ENCODE peak calls at places on chromosome 19, in five cellular contexts. X is psoas muscle, Z is right lobe of liver, W is cardiac muscle cell, K is tibial artery. I is an unnamed sample.

GRCh38 chr19:43522929-43523328 is 4.1 kb downstream of the ETHE1 start:
- DNase-seq in X (no peak), Z (no peak), W (no peak), K (no peak), I (no peak)

GRCh38 chr19:44657211-44657921 is 13.7 kb downstream of the PVR start:
- DNase-seq in X (peak; percentile 81), Z (peak; percentile 61), W (peak; percentile 82), K (peak; percentile 70), I (peak; percentile 72)

GRCh38 chr19:10430505-10431253 is 10.3 kb downstream of the PDE4A start:
- DNase-seq in X (peak; percentile 81), Z (peak; percentile 66), W (peak; percentile 70), K (peak; percentile 83), I (no peak)

GRCh38 chr19:16516923-16517610 is 20.9 kb downstream of the C19orf44 start:
- DNase-seq in X (no peak), Z (no peak), W (no peak), K (no peak), I (no peak)

GRCh38 chr19:2199215-2199614 is 35.5 kb downstream of the DOT1L start:
- DNase-seq in X (no peak), Z (no peak), W (no peak), K (no peak), I (peak; percentile 26)

GRCh38 chr19:47564081-47564480 is 8.9 kb downstream of the ZNF541 start:
- DNase-seq in X (no peak), Z (no peak), W (no peak), K (no peak), I (no peak)

GRCh38 chr19:33950141-33950805 is 153.6 kb downstream of the KCTD15 start:
- DNase-seq in X (no peak), Z (no peak), W (peak; percentile 13), K (peak; percentile 23), I (no peak)

GRCh38 chr19:3024870-3025515 is 4.1 kb downstream of the TLE2 start:
- DNase-seq in X (no peak), Z (no peak), W (no peak), K (no peak), I (peak; percentile 74)

GRCh38 chr19:40798997-40799557 is at the start of gene EGLN2:
- DNase-seq in X (no peak), Z (no peak), W (no peak), K (no peak), I (no peak)

GRCh38 chr19:7904074-7905020 is 670 bp downstream of the MAP2K7 start:
- DNase-seq in X (peak; percentile 83), Z (peak; percentile 68), W (no peak), K (peak; percentile 81), I (no peak)

GRCh38 chr19:5680083-5680436 is 256 bp downstream of the MICOS13 start:
- DNase-seq in X (peak; percentile 81), Z (no peak), W (no peak), K (peak; percentile 80), I (no peak)

GRCh38 chr19:48878219-48879024 is 6.2 kb downstream of the PPP1R15A start:
- DNase-seq in X (no peak), Z (no peak), W (peak; percentile 97), K (peak; percentile 81), I (no peak)

GRCh38 chr19:3161453-3161852 is 17.1 kb upstream of the S1PR4 start:
- DNase-seq in X (no peak), Z (no peak), W (peak; percentile 33), K (no peak), I (no peak)

GRCh38 chr19:14147797-14148605 is 11.6 kb upstream of the ASF1B start:
- DNase-seq in X (peak; percentile 84), Z (peak; percentile 59), W (peak; percentile 80), K (peak; percentile 85), I (peak; percentile 77)

GRCh38 chr19:38653028-38653571 is 5.7 kb downstream of the ACTN4 start:
- DNase-seq in X (no peak), Z (peak; percentile 66), W (peak; percentile 60), K (peak; percentile 84), I (peak; percentile 63)

GRCh38 chr19:46860846-46861690 is at the start of gene ARHGAP35:
- DNase-seq in X (peak; percentile 56), Z (peak; percentile 63), W (no peak), K (no peak), I (no peak)

GRCh38 chr19:3224346-3225325 is at the start of gene CELF5:
- DNase-seq in X (no peak), Z (no peak), W (peak; percentile 43), K (no peak), I (peak; percentile 66)

GRCh38 chr19:28332351-28332750 is 880.6 kb downstream of the UQCRFS1 start:
- DNase-seq in X (no peak), Z (no peak), W (no peak), K (no peak), I (no peak)

DNA sequence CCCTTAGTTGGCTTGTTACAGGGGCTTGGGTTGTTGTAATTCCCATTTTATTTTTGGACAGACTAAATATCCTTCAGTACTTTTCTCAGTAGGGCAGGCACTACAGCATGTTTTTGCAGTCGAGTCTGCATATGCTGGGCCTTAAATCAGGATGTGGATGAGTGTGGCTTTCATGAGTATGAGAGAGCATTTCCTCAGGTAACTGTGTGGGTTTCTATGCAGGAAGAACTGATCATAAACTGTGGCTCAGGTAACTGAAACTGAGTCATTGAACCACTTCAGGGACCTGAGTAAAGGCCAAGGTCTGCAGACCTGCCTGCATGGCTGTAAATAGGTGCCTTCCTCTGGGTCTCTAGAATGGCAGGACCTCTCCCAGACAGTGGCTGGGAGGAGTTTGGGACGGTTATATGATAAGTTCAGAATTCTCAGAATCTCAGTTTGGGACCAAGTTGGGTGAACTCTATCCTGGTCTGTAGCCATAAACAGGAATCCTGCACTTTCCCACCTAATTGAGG is 112.1 kb downstream of the ZNF737 start:
- DNase-seq in X (no peak), Z (no peak), W (no peak), K (no peak), I (no peak)
- H3K9me3 ChIP-seq in X (no peaks in the 10 kb centered on the region), Z (no peaks in the 10 kb centered on the region), W (no peaks in the 10 kb centered on the region), K (no peaks in the 10 kb centered on the region), I (peaks cover 2% of the 10 kb centered on the region)

DNA sequence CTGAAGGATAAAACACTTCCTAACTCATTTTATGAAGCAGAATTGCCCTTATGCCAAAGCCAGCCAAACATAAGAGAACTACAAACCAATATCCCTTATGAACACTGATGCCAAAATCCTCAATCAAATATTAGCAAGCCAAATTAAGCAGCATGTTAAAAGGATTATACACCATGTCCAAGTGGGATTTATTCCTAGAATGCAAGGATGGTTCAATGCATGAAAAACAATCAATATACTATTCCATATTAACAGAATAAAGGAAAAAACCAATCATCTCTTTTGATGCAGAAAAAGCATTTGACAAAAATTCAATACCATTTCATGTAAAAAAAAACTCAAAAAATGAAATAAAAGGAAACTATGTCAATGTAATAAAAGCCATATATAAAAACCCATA is 10.9 kb downstream of the ZNF792 start:
- DNase-seq in X (no peak), Z (no peak), W (no peak), K (no peak), I (no peak)
- H3K9me3 ChIP-seq in X (peaks cover 68% of the 10 kb centered on the region), Z (peaks cover 34% of the 10 kb centered on the region), W (peaks cover 4% of the 10 kb centered on the region), K (peaks cover 5% of the 10 kb centered on the region), I (peaks cover 25% of the 10 kb centered on the region)

GRCh38 chr19:54355675-54356074 is 9.1 kb downstream of the LAIR1 start:
- DNase-seq in X (no peak), Z (no peak), W (no peak), K (peak; percentile 55), I (no peak)
- H3K9me3 ChIP-seq in X (no peaks in the 10 kb centered on the region), Z (no peaks in the 10 kb centered on the region), W (no peaks in the 10 kb centered on the region), K (no peaks in the 10 kb centered on the region), I (no peaks in the 10 kb centered on the region)

DNA sequence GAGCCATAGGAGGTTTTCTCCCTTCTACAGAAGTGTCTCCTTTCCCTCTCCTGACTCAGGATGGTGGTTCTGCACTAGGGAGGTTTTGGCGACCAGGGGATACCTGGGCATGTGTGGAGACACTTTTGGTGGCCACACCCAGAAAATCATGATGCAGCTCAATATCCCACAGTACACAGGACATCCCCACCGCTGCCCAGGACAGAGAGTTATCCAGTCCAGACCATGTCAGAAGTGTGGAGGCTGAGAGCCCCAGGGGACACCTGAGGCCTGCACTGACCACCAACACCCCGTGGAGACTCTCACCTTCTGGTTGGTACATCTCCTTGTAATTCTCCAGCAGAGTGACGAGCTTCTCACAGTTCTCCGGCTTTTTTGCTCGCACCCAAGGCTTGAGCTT is 16.6 kb downstream of the PEG3 start:
- DNase-seq in X (no peak), Z (no peak), W (no peak), K (no peak), I (no peak)
- H3K9me3 ChIP-seq in X (no peaks in the 10 kb centered on the region), Z (no peaks in the 10 kb centered on the region), W (no peaks in the 10 kb centered on the region), K (no peaks in the 10 kb centered on the region), I (no peaks in the 10 kb centered on the region)

I was measured in WERI-Rb-1.